ENCODE peak calls at places on chromosome 20, in four cellular contexts. D is mucosa of gallbladder, Q is neuronal stem cell, F is ureter. E is an unnamed sample.

GRCh38 chr20:22385602-22386299 is 198.6 kb downstream of the FOXA2 start:
- DNase-seq in D (no peak), Q (no peak), F (no peak), E (no peak)

GRCh38 chr20:2210646-2211556 is 84.9 kb upstream of the TGM3 start:
- DNase-seq in D (no peak), Q (no peak), F (no peak), E (no peak)

GRCh38 chr20:3382836-3383235 is 24.6 kb downstream of the DNAAF9 start:
- DNase-seq in D (no peak), Q (no peak), F (no peak), E (no peak)

GRCh38 chr20:48451401-48451800 is 376.4 kb downstream of the PREX1 start:
- DNase-seq in D (no peak), Q (no peak), F (no peak), E (no peak)

GRCh38 chr20:62159835-62160234 is 16.3 kb downstream of the SS18L1 start:
- DNase-seq in D (no peak), Q (no peak), F (no peak), E (no peak)

GRCh38 chr20:57851786-57852185 is 142.0 kb upstream of the PMEPA1 start:
- DNase-seq in D (no peak), Q (no peak), F (no peak), E (no peak)

GRCh38 chr20:5845686-5846651 is 95.8 kb downstream of the SHLD1 start:
- DNase-seq in D (no peak), Q (no peak), F (no peak), E (peak; percentile 89)

GRCh38 chr20:2430538-2430937 is 40.1 kb downstream of the SNRPB start:
- DNase-seq in D (no peak), Q (no peak), F (no peak), E (no peak)

GRCh38 chr20:18267815-18268214 is 20.5 kb upstream of the ZNF133 start:
- DNase-seq in D (no peak), Q (peak; percentile 95), F (no peak), E (no peak)

GRCh38 chr20:62724692-62725595 is 16.3 kb downstream of the NTSR1 start:
- DNase-seq in D (no peak), Q (no peak), F (no peak), E (no peak)

GRCh38 chr20:18666803-18667460 is 79.1 kb downstream of the DTD1 start:
- DNase-seq in D (no peak), Q (no peak), F (no peak), E (peak; percentile 100)

GRCh38 chr20:52190437-52191131 is 995 bp downstream of the ZFP64 start:
- DNase-seq in D (no peak), Q (no peak), F (no peak), E (peak; percentile 43)

GRCh38 chr20:24766143-24766527 is 182.9 kb upstream of the CST7 start:
- DNase-seq in D (no peak), Q (no peak), F (no peak), E (no peak)

GRCh38 chr20:16764560-16764959 is 16.4 kb downstream of the OTOR start:
- DNase-seq in D (no peak), Q (no peak), F (no peak), E (no peak)

GRCh38 chr20:54044156-54044555 is 26.2 kb downstream of the BCAS1 start:
- DNase-seq in D (no peak), Q (no peak), F (no peak), E (no peak)

GRCh38 chr20:4638826-4639225 is 82.9 kb upstream of the PRND start:
- DNase-seq in D (no peak), Q (no peak), F (no peak), E (no peak)

GRCh38 chr20:3173582-3174441 is 463 bp upstream of the LZTS3 start:
- DNase-seq in D (peak; percentile 88), Q (peak; percentile 91), F (peak; percentile 88), E (peak; percentile 87)